ENCODE peak calls at places on chromosomes 6 and 20, in four cellular contexts. N is psoas muscle, M is GM10248, V is upper lobe of right lung. Y is an unnamed sample.

GRCh38 chr6:109308018-109308492 is 74.2 kb downstream of the CD164 start:
- DNase-seq in M (no peak), V (no peak), N (peak), Y (no peak)

GRCh38 chr6:67766061-67766460 is 869.0 kb upstream of the ADGRB3 start:
- DNase-seq in V (no peak), N (no peak), M (no peak), Y (no peak)

GRCh38 chr6:46637145-46637544 is 15.5 kb downstream of the CYP39A1 start:
- DNase-seq in M (no peak), N (no peak), V (no peak), Y (no peak)

GRCh38 chr20:37492096-37492625 is 28.9 kb upstream of the NNAT start:
- DNase-seq in N (no peak), M (no peak), V (no peak), Y (no peak)

GRCh38 chr20:10669843-10670446 is 3.9 kb downstream of the JAG1 start:
- DNase-seq in N (no peak), V (no peak), M (no peak), Y (no peak)

GRCh38 chr6:24332306-24332705 is 25.6 kb downstream of the DCDC2 start:
- DNase-seq in N (no peak), M (no peak), V (no peak), Y (no peak)

GRCh38 chr6:56757585-56757984 is 114.9 kb upstream of the DST start:
- DNase-seq in M (no peak), N (no peak), V (no peak), Y (no peak)

GRCh38 chr6:141153563-141153962 is 979.2 kb upstream of the GJE1 start:
- DNase-seq in N (no peak), V (no peak), M (no peak), Y (no peak)

GRCh38 chr6:99943846-99944245 is 50.2 kb downstream of the MCHR2 start:
- DNase-seq in N (no peak), V (no peak), M (no peak), Y (no peak)

GRCh38 chr20:38343107-38343797 is 3.0 kb upstream of the LBP start:
- DNase-seq in N (peak), M (no peak), V (no peak), Y (no peak)

GRCh38 chr20:61933951-61934715 is 131.5 kb downstream of the TAF4 start:
- DNase-seq in V (peak), M (no peak), N (no peak), Y (no peak)

GRCh38 chr20:54624701-54625472 is 149.5 kb downstream of the DOK5 start:
- DNase-seq in V (no peak), N (no peak), M (no peak), Y (no peak)

GRCh38 chr20:43752561-43753301 is 25.9 kb upstream of the GTSF1L start:
- DNase-seq in V (peak), M (peak), N (no peak), Y (peak)

GRCh38 chr20:22408521-22409402 is 175.6 kb downstream of the FOXA2 start:
- DNase-seq in V (no peak), M (no peak), N (no peak), Y (no peak)

GRCh38 chr6:3782876-3783832 is 31.6 kb upstream of the PXDC1 start:
- DNase-seq in M (no peak), V (no peak), N (peak), Y (no peak)

GRCh38 chr20:60650087-60650486 is 602.0 kb upstream of the CDH4 start:
- DNase-seq in M (no peak), V (no peak), N (no peak), Y (no peak)

GRCh38 chr20:48583171-48583570 is 244.6 kb downstream of the PREX1 start:
- DNase-seq in V (no peak), N (no peak), M (no peak), Y (no peak)

GRCh38 chr20:19207541-19207940 is 4.9 kb upstream of the SLC24A3 start:
- DNase-seq in V (no peak), N (no peak), M (no peak), Y (no peak)

GRCh38 chr20:57791946-57792328 is 82.1 kb upstream of the PMEPA1 start:
- DNase-seq in N (no peak), M (no peak), V (no peak), Y (no peak)

GRCh38 chr20:17916365-17916996 is 52.1 kb downstream of the SNX5 start:
- DNase-seq in V (no peak), M (no peak), N (no peak), Y (no peak)

GRCh38 chr6:143745160-143746133 is 67.7 kb downstream of the PHACTR2 start:
- DNase-seq in M (no peak), N (no peak), V (peak), Y (no peak)

GRCh38 chr6:166121721-166122120 is 45.9 kb downstream of the TBXT start:
- DNase-seq in N (no peak), M (no peak), V (no peak), Y (no peak)

GRCh38 chr6:7107578-7108195 is at the start of gene RREB1:
- DNase-seq in V (peak), N (peak), M (peak), Y (peak)

GRCh38 chr20:53708129-53708968 is 114.7 kb upstream of the ZNF217 start:
- DNase-seq in V (no peak), N (no peak), M (peak), Y (peak)

GRCh38 chr6:136672144-136672543 is 120.1 kb downstream of the MAP3K5 start:
- DNase-seq in N (no peak), V (no peak), M (no peak), Y (no peak)

GRCh38 chr20:3471397-3472021 is 691 bp downstream of the ATRN start:
- DNase-seq in V (no peak), M (no peak), N (no peak), Y (peak)

GRCh38 chr6:138692978-138693909 is 80.3 kb upstream of the CCDC28A start:
- DNase-seq in N (peak), M (peak), V (peak), Y (peak)

GRCh38 chr20:47667086-47667485 is 118.2 kb downstream of the SULF2 start:
- DNase-seq in M (no peak), N (no peak), V (peak), Y (no peak)

GRCh38 chr6:118551673-118552063 is 3.6 kb downstream of the PLN start:
- DNase-seq in M (no peak), N (no peak), V (no peak), Y (no peak)

GRCh38 chr20:23138226-23138625 is 52.1 kb upstream of the CD93 start:
- DNase-seq in M (no peak), V (no peak), N (no peak), Y (no peak)

GRCh38 chr6:21053612-21054011 is 519.4 kb downstream of the CDKAL1 start:
- DNase-seq in M (no peak), V (no peak), N (no peak), Y (no peak)

GRCh38 chr20:8633366-8633765 is 435.5 kb upstream of the PLCB4 start:
- DNase-seq in N (no peak), M (no peak), V (no peak), Y (no peak)

GRCh38 chr20:1467082-1467354 is 369 bp upstream of the NSFL1C start:
- DNase-seq in V (no peak), N (no peak), M (no peak), Y (no peak)

GRCh38 chr6:168116975-168117899 is 38.2 kb upstream of the FRMD1 start:
- DNase-seq in V (no peak), M (no peak), N (no peak), Y (no peak)

GRCh38 chr20:507006-507758 is 36.4 kb downstream of the CSNK2A1 start:
- DNase-seq in V (no peak), N (no peak), M (no peak), Y (no peak)

GRCh38 chr20:63015665-63016361 is 9.0 kb upstream of the BHLHE23 start:
- DNase-seq in M (no peak), N (no peak), V (no peak), Y (no peak)

GRCh38 chr20:63149531-63150207 is 66.3 kb downstream of the YTHDF1 start:
- DNase-seq in N (no peak), V (no peak), M (no peak), Y (no peak)

GRCh38 chr20:25032478-25033183 is 25.3 kb downstream of the ACSS1 start:
- DNase-seq in M (no peak), V (no peak), N (peak), Y (no peak)

GRCh38 chr20:21029356-21029755 is 76.8 kb downstream of the LINC00237 start:
- DNase-seq in V (no peak), N (no peak), M (no peak), Y (no peak)
- TF ChIP-seq CTCF in V (no peak), N (no peak), M (no peak), Y (no peak)

DNA sequence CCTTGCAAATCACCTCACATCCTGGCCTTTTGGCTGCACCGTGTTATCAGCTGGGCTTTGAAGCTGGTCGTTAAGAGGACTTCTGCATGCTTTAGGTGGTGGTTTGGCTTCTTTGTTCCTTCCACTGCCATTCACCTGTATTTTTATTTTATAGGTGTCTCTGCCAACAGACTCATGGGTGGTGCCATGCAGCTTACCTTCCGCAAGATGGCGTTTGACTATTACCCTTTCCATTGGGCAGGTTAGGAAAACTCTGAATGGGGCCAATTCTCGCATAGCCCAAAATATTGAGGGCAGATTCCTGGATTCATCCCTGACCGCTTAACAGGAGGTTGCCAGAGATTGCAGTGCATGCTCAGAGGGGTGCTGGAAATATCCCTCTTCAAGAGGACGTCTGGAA is 32.4 kb downstream of the TAF11 start:
- DNase-seq in M (no peak), V (no peak), N (no peak), Y (no peak)
- TF ChIP-seq CTCF in M (no peak), V (no peak), N (no peak), Y (no peak)

DNA sequence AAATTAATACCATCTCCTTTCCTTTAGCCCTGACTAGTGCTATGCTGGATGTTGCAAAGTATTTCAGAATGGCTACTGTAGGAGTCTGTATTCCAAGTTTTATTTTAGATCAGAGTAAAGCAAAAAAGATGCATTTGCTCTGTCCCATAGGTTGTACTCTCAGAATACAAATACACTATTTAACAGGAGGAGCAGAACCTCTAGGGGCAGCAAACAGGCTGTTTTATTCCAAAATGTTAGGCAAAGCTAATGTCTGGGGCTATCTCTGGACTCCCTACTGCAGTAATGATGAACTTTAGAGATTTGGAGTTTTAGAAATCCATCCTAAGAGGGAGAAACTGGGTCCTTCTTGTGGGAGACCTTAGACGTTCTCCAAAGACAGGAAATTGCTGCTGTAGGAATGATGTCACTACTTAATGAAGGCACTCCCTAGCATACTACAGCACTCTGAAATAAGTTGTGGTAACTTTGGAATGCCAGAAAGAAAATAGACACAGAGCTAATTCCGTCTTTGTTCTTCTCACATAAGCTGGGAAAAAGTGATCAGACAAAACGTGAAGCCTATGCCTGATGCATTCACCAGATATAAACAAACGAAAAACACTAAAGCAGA is 392.4 kb upstream of the HS3ST5 start:
- DNase-seq in N (no peak), V (no peak), M (no peak), Y (no peak)
- TF ChIP-seq CTCF in N (no peak), V (no peak), M (no peak), Y (no peak)

DNA sequence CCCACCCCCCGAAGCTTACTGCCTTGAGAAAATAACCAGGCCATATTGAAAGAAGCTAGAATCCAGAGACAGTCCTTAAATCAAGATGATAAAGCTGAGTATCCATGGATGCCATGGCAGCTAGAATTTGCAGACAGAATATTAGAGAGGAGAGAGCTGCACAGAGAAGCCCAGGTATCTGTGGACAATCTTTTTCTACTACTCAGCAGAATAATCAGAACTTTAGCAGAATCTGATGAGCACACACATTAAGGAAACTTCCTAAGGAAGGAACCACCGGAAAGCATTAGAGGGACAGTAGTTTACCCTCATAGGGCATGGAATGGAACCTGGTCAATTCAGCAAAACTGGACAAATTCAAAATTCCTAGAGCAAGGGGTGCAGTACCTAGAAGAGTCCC is 1001.7 kb downstream of the HACE1 start:
- DNase-seq in N (no peak), V (no peak), M (no peak), Y (no peak)
- TF ChIP-seq CTCF in N (no peak), V (no peak), M (no peak), Y (no peak)

GRCh38 chr20:46324960-46325703 is 16.8 kb upstream of the CDH22 start:
- DNase-seq in N (no peak), V (no peak), M (no peak), Y (no peak)
- TF ChIP-seq CTCF in N (no peak), V (no peak), M (peak), Y (no peak)

GRCh38 chr20:16518068-16518783 is 55.0 kb downstream of the KIF16B start:
- DNase-seq in M (peak), V (no peak), N (no peak), Y (peak)
- TF ChIP-seq CTCF in M (peak), V (peak), N (peak), Y (no peak)

GRCh38 chr6:108074359-108075144 is at the start of gene OSTM1:
- DNase-seq in V (peak), M (peak), N (peak), Y (peak)
- TF ChIP-seq CTCF in V (no peak), M (no peak), N (no peak), Y (peak)

GRCh38 chr6:161618816-161619454 is 345.1 kb upstream of the AGPAT4 start:
- DNase-seq in V (no peak), M (no peak), N (peak), Y (no peak)
- TF ChIP-seq CTCF in V (peak), M (no peak), N (peak), Y (no peak)

DNA sequence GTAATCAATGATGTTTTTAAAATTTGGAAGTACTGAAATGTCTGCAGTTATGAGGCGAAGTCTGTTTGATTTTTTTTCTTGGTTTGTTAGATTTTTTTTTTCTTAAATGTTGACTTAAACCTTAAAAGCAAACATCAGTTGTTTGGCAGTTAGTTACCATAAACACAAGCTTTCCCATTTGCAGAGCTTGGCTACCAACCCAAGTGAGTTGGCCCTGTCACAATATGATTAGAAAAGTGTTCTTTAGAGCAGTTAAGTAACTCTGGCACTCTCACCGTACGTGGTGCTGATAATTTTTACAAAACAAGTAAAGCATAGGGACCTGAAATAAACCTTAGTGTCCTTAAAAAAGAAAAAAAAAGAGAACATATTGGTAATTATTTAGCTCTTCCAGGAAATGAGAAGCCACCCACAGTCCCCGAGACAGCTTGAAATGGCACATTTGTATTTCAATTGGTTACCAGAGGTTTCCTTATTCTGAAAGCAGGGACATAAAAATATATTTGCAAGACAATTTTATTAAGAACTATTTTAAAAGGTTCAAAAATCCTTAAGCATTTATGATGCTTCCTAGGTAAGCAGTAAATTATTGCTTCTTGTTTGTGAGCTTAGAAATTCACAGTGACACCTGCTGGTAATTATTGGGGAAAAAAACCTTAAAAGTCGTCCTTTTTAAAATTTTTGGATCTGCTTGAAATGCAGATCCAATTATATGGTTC is 3.9 kb downstream of the HEY2 start:
- DNase-seq in N (no peak), V (no peak), M (no peak), Y (peak)
- TF ChIP-seq CTCF in N (peak), V (peak), M (peak), Y (peak)

DNA sequence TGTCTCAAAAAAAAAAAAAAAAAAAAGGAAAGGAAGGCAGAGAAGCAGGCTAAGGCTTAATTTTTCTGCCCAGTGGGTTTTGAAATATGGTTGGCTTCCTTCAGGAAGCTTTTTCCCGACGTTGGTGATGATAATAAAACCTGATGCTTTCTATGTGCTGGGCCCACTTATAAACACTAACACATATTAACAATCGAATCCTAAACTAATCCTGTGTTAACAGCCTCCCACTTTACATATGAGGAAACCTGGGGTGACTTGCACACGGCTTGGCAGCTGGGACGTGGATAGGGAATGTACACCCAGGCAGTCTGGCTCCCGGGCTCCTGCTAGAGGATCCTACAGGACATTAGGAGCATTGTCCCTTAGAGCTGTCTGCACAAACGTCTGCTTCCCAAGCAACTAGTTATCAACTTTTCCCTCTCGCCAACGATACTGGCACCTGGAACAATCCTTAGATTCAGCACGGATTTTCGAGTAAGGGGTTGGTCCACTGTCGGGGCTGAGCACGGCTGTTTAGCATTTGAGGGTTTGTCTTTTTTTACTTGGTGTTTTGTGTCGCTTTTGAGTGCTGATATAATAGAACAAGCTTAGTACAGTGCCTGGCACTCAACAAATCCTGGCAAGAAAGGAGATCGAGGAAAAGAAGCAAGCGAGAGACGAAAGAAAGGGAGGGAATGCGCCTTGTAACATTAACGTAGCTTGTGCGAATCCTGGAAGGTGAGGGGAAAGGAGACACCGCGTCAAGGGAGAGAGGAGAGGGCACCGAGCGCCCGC is 622 bp upstream of the KIZ start:
- DNase-seq in N (peak), V (no peak), M (no peak), Y (peak)
- TF ChIP-seq CTCF in N (peak), V (peak), M (no peak), Y (no peak)

Y was measured in GM20000.